ENCODE peak calls at places on chromosome 5, in six cellular contexts. H, B, E, Y, S and L are unnamed samples.

GRCh38 chr5:6372251-6373080 is 5.9 kb downstream of the MED10 start:
- DNase-seq in Y (no peak), B (no peak), S (peak; percentile 35), E (no peak), H (no peak), L (no peak)

GRCh38 chr5:106966686-106967315 is 703.9 kb downstream of the EFNA5 start:
- DNase-seq in Y (peak; percentile 48), S (no peak), E (no peak), B (no peak), H (no peak), L (no peak)

GRCh38 chr5:151208481-151208914 is 15.4 kb downstream of the CCDC69 start:
- DNase-seq in S (peak; percentile 39), B (no peak), H (no peak), Y (no peak), E (no peak), L (no peak)

GRCh38 chr5:154302181-154302580 is 111.6 kb downstream of the GALNT10 start:
- DNase-seq in E (no peak), B (no peak), S (no peak), H (no peak), Y (no peak), L (no peak)

GRCh38 chr5:174022384-174023095 is 23.0 kb upstream of the NSG2 start:
- DNase-seq in Y (no peak), B (no peak), H (no peak), E (no peak), S (no peak), L (no peak)

GRCh38 chr5:10564838-10565784 is 1.2 kb downstream of the ANKRD33B start:
- DNase-seq in B (no peak), E (no peak), H (no peak), S (no peak), Y (no peak), L (no peak)

GRCh38 chr5:59319286-59319685 is 574.2 kb downstream of the PDE4D start:
- DNase-seq in Y (no peak), S (no peak), H (no peak), E (no peak), B (no peak), L (no peak)

GRCh38 chr5:150918613-150919012 is 13.8 kb upstream of the ZNF300 start:
- DNase-seq in E (no peak), B (no peak), H (no peak), Y (peak; percentile 34), S (no peak), L (peak; percentile 16)

GRCh38 chr5:136018814-136019777 is 9.7 kb upstream of the TGFBI start:
- DNase-seq in E (no peak), B (no peak), H (no peak), S (peak; percentile 95), Y (peak; percentile 95), L (peak; percentile 99)

GRCh38 chr5:134440185-134440755 is 28.6 kb upstream of the CDKN2AIPNL start:
- DNase-seq in H (no peak), Y (no peak), B (no peak), S (no peak), E (no peak), L (no peak)